ENCODE peak calls at places on chromosomes 13 and 19, in eight cellular contexts. R, G, S, X, F, M, Y and W are unnamed samples.
A peak's percentile ranks its signal among the peaks of the same experiment; 100 is the strongest.

GRCh38 chr13:109595466-109595865 is 190.9 kb downstream of the IRS2 start:
- DNase-seq in R (no peak), G (no peak), S (no peak), X (no peak), F (no peak), M (no peak), Y (no peak), W (no peak)

GRCh38 chr13:40626566-40626965 is 39.9 kb downstream of the FOXO1 start:
- DNase-seq in R (no peak), G (no peak), S (no peak), X (no peak), F (no peak), M (no peak), Y (no peak), W (no peak)

GRCh38 chr19:43544077-43544476 is 11.1 kb downstream of the ZNF575 start:
- DNase-seq in R (no peak), G (no peak), S (no peak), X (no peak), F (no peak), M (no peak), Y (no peak), W (no peak)

GRCh38 chr19:19628499-19629134 is 597 bp upstream of the LPAR2 start:
- DNase-seq in R (peak; percentile 71), G (no peak), S (no peak), X (peak; percentile 78), F (no peak), M (peak; percentile 52), Y (peak; percentile 75), W (peak; percentile 50)

GRCh38 chr13:106063591-106064308 is 471.7 kb downstream of the EFNB2 start:
- DNase-seq in R (no peak), G (no peak), S (no peak), X (no peak), F (no peak), M (no peak), Y (no peak), W (no peak)

GRCh38 chr13:59532405-59532804 is 631.3 kb downstream of the DIAPH3 start:
- DNase-seq in R (no peak), G (no peak), S (no peak), X (no peak), F (no peak), M (no peak), Y (no peak), W (no peak)

GRCh38 chr13:26216042-26216441 is 6.1 kb downstream of the RNF6 start:
- DNase-seq in R (no peak), G (no peak), S (no peak), X (no peak), F (no peak), M (no peak), Y (no peak), W (no peak)

GRCh38 chr19:17052439-17052838 is 22.8 kb downstream of the HAUS8 start:
- DNase-seq in R (no peak), G (no peak), S (no peak), X (peak; percentile 61), F (no peak), M (no peak), Y (peak; percentile 55), W (peak; percentile 44)

GRCh38 chr19:56639217-56639616 is 3.7 kb upstream of the SMIM17 start:
- DNase-seq in R (no peak), G (no peak), S (no peak), X (no peak), F (no peak), M (no peak), Y (peak; percentile 6), W (peak; percentile 4)

GRCh38 chr19:42345191-42345812 is 19.9 kb downstream of the MEGF8 start:
- DNase-seq in R (no peak), G (no peak), S (no peak), X (no peak), F (no peak), M (no peak), Y (no peak), W (no peak)

GRCh38 chr13:67147257-67148218 is 82.6 kb downstream of the PCDH9 start:
- DNase-seq in R (no peak), G (no peak), S (no peak), X (no peak), F (no peak), M (no peak), Y (no peak), W (no peak)

GRCh38 chr19:41377977-41378707 is 1.8 kb downstream of the TMEM91 start:
- DNase-seq in R (no peak), G (peak; percentile 42), S (no peak), X (no peak), F (no peak), M (no peak), Y (no peak), W (no peak)

GRCh38 chr13:34416833-34417425 is 525.1 kb upstream of the NBEA start:
- DNase-seq in R (no peak), G (peak; percentile 68), S (no peak), X (peak; percentile 48), F (no peak), M (no peak), Y (no peak), W (no peak)

GRCh38 chr13:48596128-48596429 is 57.6 kb upstream of the CYSLTR2 start:
- DNase-seq in R (no peak), G (no peak), S (no peak), X (no peak), F (no peak), M (no peak), Y (no peak), W (no peak)

GRCh38 chr19:18832331-18833140 is 777 bp downstream of the UPF1 start:
- DNase-seq in R (no peak), G (no peak), S (no peak), X (no peak), F (no peak), M (no peak), Y (peak; percentile 68), W (no peak)

GRCh38 chr13:42348576-42348975 is 76.6 kb downstream of the AKAP11 start:
- DNase-seq in R (no peak), G (no peak), S (no peak), X (no peak), F (no peak), M (no peak), Y (no peak), W (no peak)

GRCh38 chr13:43545317-43545874 is 241.4 kb downstream of the ENOX1 start:
- DNase-seq in R (no peak), G (no peak), S (no peak), X (no peak), F (no peak), M (no peak), Y (no peak), W (no peak)

GRCh38 chr13:19713186-19713965 is 69.4 kb downstream of the PSPC1 start:
- DNase-seq in R (no peak), G (no peak), S (no peak), X (no peak), F (no peak), M (no peak), Y (no peak), W (no peak)

GRCh38 chr19:5806133-5806489 is 1.2 kb downstream of the NRTN start:
- DNase-seq in R (no peak), G (no peak), S (no peak), X (no peak), F (no peak), M (no peak), Y (no peak), W (no peak)

GRCh38 chr13:26362261-26362660 is 108.3 kb downstream of the CDK8 start:
- DNase-seq in R (no peak), G (no peak), S (no peak), X (peak; percentile 68), F (no peak), M (no peak), Y (no peak), W (no peak)

GRCh38 chr19:2050991-2051770 is at the start of gene MKNK2:
- DNase-seq in R (peak; percentile 97), G (peak; percentile 97), S (peak; percentile 96), X (peak; percentile 96), F (peak; percentile 94), M (peak; percentile 87), Y (peak; percentile 94), W (peak; percentile 79)

GRCh38 chr19:47609885-47610545 is 1.1 kb downstream of the BICRA start:
- DNase-seq in R (peak; percentile 68), G (peak; percentile 74), S (no peak), X (peak; percentile 83), F (no peak), M (peak; percentile 29), Y (peak; percentile 76), W (no peak)